ENCODE peak calls at places on chromosome 21, in nine cellular contexts. W is AG09319; U is tibial artery; M is HFFc6; R is GDM1; B is stimulated activated CD4-positive, alpha-beta T cell treated with anti-CD3 and anti-CD28 coated beads, Interleukin-2, amount 100 ng/mL, for 48 hours; Z is GM12865; Q is activated CD4-positive, alpha-beta T cell treated with anti-CD3 and anti-CD28 coated beads, Interleukin-2, amount 10 ng/mL, durations not matched to agents 7 days and 5 days; T is mesenchymal stem cell. V is an unnamed sample.

GRCh38 chr21:38903578-38904193 is 98.0 kb downstream of the ETS2 start:
- DNase-seq in M (no peak), T (no peak), Q (no peak), W (no peak), U (no peak), Z (no peak), R (no peak), B (no peak), V (peak)

GRCh38 chr21:36429672-36430546 is 44.7 kb downstream of the CHAF1B start:
- DNase-seq in B (peak), M (peak), R (peak), W (peak), U (peak), Z (peak), T (peak), Q (peak), V (peak)

GRCh38 chr21:17402885-17403477 is 109.9 kb upstream of the CXADR start:
- DNase-seq in U (no peak), B (no peak), Q (no peak), R (no peak), W (no peak), M (no peak), Z (no peak), T (no peak), V (no peak)

GRCh38 chr21:29654855-29655254 is 284.9 kb downstream of the GRIK1 start:
- DNase-seq in R (no peak), Q (no peak), B (no peak), T (no peak), Z (no peak), M (no peak), U (no peak), W (no peak), V (no peak)

GRCh38 chr21:45860493-45861155 is 120.9 kb upstream of the COL6A1 start:
- DNase-seq in W (no peak), Q (no peak), M (no peak), R (no peak), U (no peak), T (no peak), Z (no peak), B (no peak), V (peak)

GRCh38 chr21:46557469-46557868 is 47.4 kb downstream of the S100B start:
- DNase-seq in B (no peak), U (no peak), T (no peak), M (no peak), Z (no peak), W (no peak), Q (no peak), R (no peak), V (no peak)

GRCh38 chr21:26850116-26850643 is 5.0 kb upstream of the ADAMTS1 start:
- DNase-seq in U (no peak), T (peak), R (no peak), Z (peak), M (peak), Q (no peak), W (no peak), B (no peak), V (no peak)

GRCh38 chr21:41458559-41458958 is 32.5 kb downstream of the MX1 start:
- DNase-seq in Q (no peak), W (no peak), U (no peak), T (no peak), M (no peak), Z (no peak), B (no peak), R (no peak), V (peak)

GRCh38 chr21:35227774-35228173 is 178.7 kb upstream of the RUNX1 start:
- DNase-seq in Q (no peak), R (no peak), T (no peak), U (no peak), Z (peak), W (no peak), M (no peak), B (no peak), V (no peak)

GRCh38 chr21:44800103-44800502 is 1.5 kb downstream of the UBE2G2 start:
- DNase-seq in Q (peak), M (no peak), R (no peak), U (no peak), W (no peak), Z (peak), T (peak), B (no peak), V (no peak)

GRCh38 chr21:36661511-36662309 is 37.2 kb upstream of the SIM2 start:
- DNase-seq in T (peak), B (no peak), R (no peak), W (no peak), Q (no peak), U (no peak), M (peak), Z (no peak), V (no peak)

GRCh38 chr21:37166733-37167132 is 93.7 kb downstream of the TTC3 start:
- DNase-seq in B (no peak), M (no peak), W (no peak), T (no peak), Q (peak), R (no peak), Z (peak), U (no peak), V (no peak)

GRCh38 chr21:39666681-39667315 is 54.1 kb downstream of the B3GALT5 start:
- DNase-seq in M (no peak), Q (no peak), T (no peak), W (no peak), B (no peak), R (no peak), Z (no peak), U (no peak), V (no peak)

GRCh38 chr21:37176716-37177115 is 90.4 kb downstream of the VPS26C start:
- DNase-seq in M (no peak), B (no peak), R (no peak), Q (no peak), Z (no peak), T (no peak), W (no peak), U (no peak), V (no peak)

GRCh38 chr21:41684381-41685245 is 82.2 kb downstream of the RIPK4 start:
- DNase-seq in T (peak), W (peak), U (peak), Z (no peak), Q (no peak), R (no peak), B (no peak), M (peak), V (no peak)

GRCh38 chr21:36860736-36861594 is 105.5 kb downstream of the HLCS start:
- DNase-seq in R (no peak), U (no peak), T (peak), W (no peak), B (no peak), M (peak), Q (no peak), Z (no peak), V (no peak)

GRCh38 chr21:45830720-45831366 is 150.7 kb upstream of the COL6A1 start:
- DNase-seq in T (no peak), U (no peak), R (no peak), Z (no peak), Q (no peak), W (no peak), M (no peak), B (no peak), V (no peak)

GRCh38 chr21:44300262-44300959 is 558 bp downstream of the PFKL start:
- DNase-seq in T (peak), B (peak), Z (peak), W (no peak), U (peak), Q (peak), M (peak), R (peak), V (peak)